ENCODE peak calls at places on chromosomes 5 and 9, in five cellular contexts. V is MCF 10A, C is astrocyte, E is GM20000, J is kidney. F is an unnamed sample.

GRCh38 chr5:42801516-42802166 is 10.1 kb downstream of the SELENOP start:
- DNase-seq in V (no peak), C (no peak), E (no peak), J (no peak), F (no peak)

GRCh38 chr9:129458155-129458661 is 162.7 kb downstream of the C9orf50 start:
- DNase-seq in V (no peak), C (no peak), E (peak; percentile 69), J (peak; percentile 83), F (peak; percentile 54)

GRCh38 chr5:111857633-111858032 is 100.6 kb upstream of the NREP start:
- DNase-seq in V (no peak), C (no peak), E (no peak), J (no peak), F (no peak)

GRCh38 chr9:136052433-136052880 is 42.6 kb downstream of the NACC2 start:
- DNase-seq in V (peak; percentile 51), C (no peak), E (no peak), J (peak; percentile 80), F (no peak)

GRCh38 chr5:54470191-54470590 is 14.7 kb downstream of the HSPB3 start:
- DNase-seq in V (no peak), C (peak; percentile 44), E (no peak), J (no peak), F (no peak)

GRCh38 chr5:367358-368130 is 46.0 kb downstream of the AHRR start:
- DNase-seq in V (no peak), C (peak; percentile 15), E (no peak), J (peak; percentile 63), F (no peak)

GRCh38 chr5:53112909-53113308 is 3.4 kb upstream of the MOCS2 start:
- DNase-seq in V (no peak), C (no peak), E (no peak), J (no peak), F (no peak)

GRCh38 chr9:134959126-134959970 is 41.6 kb upstream of the FCN1 start:
- DNase-seq in V (no peak), C (no peak), E (no peak), J (no peak), F (no peak)

GRCh38 chr9:127927457-127928231 is 2.9 kb downstream of the PIP5KL1 start:
- DNase-seq in V (peak; percentile 67), C (no peak), E (no peak), J (peak; percentile 89), F (peak; percentile 55)

GRCh38 chr5:178545156-178545555 is 45.0 kb downstream of the COL23A1 start:
- DNase-seq in V (no peak), C (no peak), E (no peak), J (peak; percentile 60), F (no peak)

GRCh38 chr9:112333639-112334318 is 360 bp upstream of the PTBP3 start:
- DNase-seq in V (peak; percentile 94), C (peak; percentile 87), E (peak; percentile 98), J (peak; percentile 98), F (peak; percentile 98)

GRCh38 chr5:134714537-134714936 is 23.8 kb upstream of the CAMLG start:
- DNase-seq in V (no peak), C (no peak), E (no peak), J (no peak), F (no peak)

GRCh38 chr5:57368010-57368409 is 114.6 kb downstream of the ACTBL2 start:
- DNase-seq in V (no peak), C (peak; percentile 15), E (no peak), J (no peak), F (no peak)

GRCh38 chr5:16931334-16932110 is 4.6 kb downstream of the MYO10 start:
- DNase-seq in V (no peak), C (peak; percentile 76), E (no peak), J (peak; percentile 80), F (no peak)

GRCh38 chr5:181189363-181189961 is 15.5 kb downstream of the TRIM7 start:
- DNase-seq in V (peak; percentile 60), C (no peak), E (peak; percentile 39), J (no peak), F (peak; percentile 62)

GRCh38 chr9:110808599-110808980 is 140.0 kb downstream of the MUSK start:
- DNase-seq in V (no peak), C (no peak), E (peak; percentile 63), J (no peak), F (peak; percentile 95)

GRCh38 chr5:14900661-14901461 is 29.3 kb upstream of the ANKH start:
- DNase-seq in V (no peak), C (peak; percentile 88), E (no peak), J (no peak), F (no peak)

GRCh38 chr5:172843825-172844576 is 9.9 kb downstream of the ERGIC1 start:
- DNase-seq in V (no peak), C (no peak), E (no peak), J (no peak), F (no peak)

GRCh38 chr5:168947212-168947868 is 353.6 kb downstream of the SLIT3 start:
- DNase-seq in V (peak; percentile 77), C (no peak), E (peak; percentile 51), J (peak; percentile 70), F (peak; percentile 59)

GRCh38 chr5:14959443-14960119 is 88.0 kb upstream of the ANKH start:
- DNase-seq in V (peak; percentile 70), C (no peak), E (no peak), J (no peak), F (no peak)

GRCh38 chr9:127004946-127005769 is 90.6 kb downstream of the RALGPS1 start:
- DNase-seq in V (peak; percentile 11), C (peak; percentile 67), E (peak; percentile 83), J (no peak), F (peak; percentile 97)

GRCh38 chr5:7094626-7095025 is 301.3 kb upstream of the ADCY2 start:
- DNase-seq in V (peak; percentile 3), C (no peak), E (no peak), J (no peak), F (peak; percentile 20)

GRCh38 chr9:90433398-90433890 is 209.2 kb downstream of the DIRAS2 start:
- DNase-seq in V (peak; percentile 18), C (peak; percentile 29), E (no peak), J (peak; percentile 93), F (no peak)

GRCh38 chr5:149913449-149914419 is 30.9 kb downstream of the PDE6A start:
- DNase-seq in V (no peak), C (no peak), E (no peak), J (no peak), F (peak; percentile 20)

GRCh38 chr5:126694403-126694802 is 82.5 kb upstream of the LMNB1 start:
- DNase-seq in V (no peak), C (peak; percentile 39), E (no peak), J (no peak), F (no peak)

GRCh38 chr5:14179446-14179845 is 36.3 kb downstream of the TRIO start:
- DNase-seq in V (no peak), C (no peak), E (no peak), J (no peak), F (no peak)

GRCh38 chr5:72067682-72068470 is 39.4 kb upstream of the MAP1B start:
- DNase-seq in V (peak; percentile 76), C (peak; percentile 92), E (no peak), J (no peak), F (no peak)

DNA sequence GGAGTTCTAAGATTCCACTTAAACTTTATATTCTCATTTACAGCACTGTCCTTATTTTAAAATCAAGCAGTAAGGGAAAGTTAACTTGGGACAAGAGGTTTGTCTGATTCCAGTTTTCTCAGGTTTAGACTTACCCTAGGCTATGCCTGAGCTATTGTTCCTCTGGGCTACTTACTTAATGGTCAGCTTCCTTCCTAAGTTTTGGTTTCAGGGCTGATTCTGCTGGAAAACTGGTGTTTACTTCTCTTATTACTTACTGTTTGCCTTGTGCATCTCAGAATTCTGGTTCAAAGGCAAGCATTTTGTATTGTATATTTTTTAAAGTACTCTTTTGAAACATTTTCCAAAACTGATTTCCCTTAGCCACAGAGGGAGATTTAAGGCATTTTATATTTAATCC is 289.8 kb downstream of the ARHGAP26 start:
- DNase-seq in V (no peak), C (no peak), E (no peak), J (no peak), F (no peak)
- TF ChIP-seq CTCF in V (no peak), C (no peak), E (no peak), J (no peak), F (no peak)

DNA sequence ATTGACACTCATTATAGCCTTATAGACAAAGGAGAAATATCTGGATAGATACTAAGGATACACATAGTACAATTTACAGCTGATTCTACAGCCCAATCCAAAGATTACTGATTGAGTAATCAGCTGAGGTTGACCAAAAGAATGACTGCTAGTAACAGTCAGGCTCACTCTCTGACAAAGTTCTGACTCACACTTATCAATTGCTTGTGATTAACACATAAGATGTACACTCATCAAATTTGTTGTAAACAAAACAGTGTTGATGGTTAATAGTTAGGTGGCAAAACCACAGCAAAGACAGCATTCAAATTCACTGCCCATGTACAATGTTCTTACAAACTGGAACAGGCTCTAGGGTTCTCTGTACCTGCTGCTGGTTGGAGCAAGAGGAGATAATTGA is 422.7 kb downstream of the TLE1 start:
- DNase-seq in V (peak; percentile 48), C (peak; percentile 78), E (no peak), J (no peak), F (no peak)
- TF ChIP-seq CTCF in V (no peak), C (no peak), E (no peak), J (no peak), F (no peak)

GRCh38 chr9:98332405-98332831 is 77.0 kb upstream of the TBC1D2 start:
- DNase-seq in V (no peak), C (no peak), E (no peak), J (no peak), F (no peak)

GRCh38 chr9:98329904-98330303 is 74.5 kb upstream of the TBC1D2 start:
- DNase-seq in V (no peak), C (no peak), E (no peak), J (no peak), F (no peak)

GRCh38 chr9:98333703-98334582 is 78.5 kb upstream of the TBC1D2 start:
- DNase-seq in V (peak; percentile 90), C (peak; percentile 79), E (no peak), J (no peak), F (no peak)

GRCh38 chr9:98330831-98331230 is 75.4 kb upstream of the TBC1D2 start:
- DNase-seq in V (no peak), C (peak; percentile 76), E (no peak), J (no peak), F (no peak)

DNA sequence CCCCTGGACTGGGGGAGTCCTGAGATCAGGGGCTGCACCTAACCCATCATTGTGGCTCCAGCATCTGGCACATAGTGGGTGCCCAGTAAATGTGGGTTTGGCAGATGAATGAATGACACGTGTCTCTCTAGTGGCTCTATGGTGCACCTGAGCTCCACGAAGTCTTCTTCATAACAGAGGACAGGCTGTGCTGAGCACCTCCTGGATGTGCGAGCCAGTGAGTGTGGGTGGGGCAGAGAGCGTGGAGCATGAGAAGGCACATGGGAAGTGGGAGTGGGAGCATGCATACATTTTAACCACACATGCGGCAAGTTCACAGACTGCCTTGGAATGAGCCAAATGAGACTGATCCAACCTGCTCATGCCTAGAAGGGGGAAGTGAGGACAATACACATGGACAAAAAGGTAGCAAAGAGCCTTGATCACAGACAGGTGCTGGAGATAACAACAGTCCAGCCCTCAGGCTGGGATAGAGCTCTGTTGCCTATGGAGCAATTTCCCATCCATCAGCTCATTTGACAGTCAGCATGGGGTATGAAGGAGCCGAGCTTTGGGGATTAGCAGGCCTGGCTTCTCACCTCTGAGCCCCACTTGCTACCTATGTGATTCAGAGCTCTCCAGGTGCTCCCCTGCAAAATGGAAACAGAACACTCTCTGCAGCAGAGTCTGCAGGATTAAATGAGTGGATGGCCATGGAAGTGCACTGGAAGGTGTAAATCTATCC is 76.2 kb upstream of the TBC1D2 start:
- DNase-seq in V (no peak), C (no peak), E (no peak), J (no peak), F (no peak)
- TF ChIP-seq CTCF in V (no peak), C (no peak), E (no peak), J (no peak), F (no peak)

GRCh38 chr5:32585446-32586250 is at the start of gene SUB1:
- DNase-seq in V (peak; percentile 92), C (peak; percentile 78), E (peak; percentile 90), J (peak; percentile 98), F (peak; percentile 96)
- TF ChIP-seq CTCF in V (no peak), C (no peak), E (peak; percentile 0), J (peak; percentile 16), F (no peak)

F was measured in GM12865.